ENCODE peak calls at places on chromosomes 12 and 14, in five cellular contexts. W is choroid plexus epithelial cell, J is ovary, O is sigmoid colon, R is AG10803. H is an unnamed sample.

GRCh38 chr14:63343878-63344277 is 25.1 kb upstream of the GPHB5 start:
- DNase-seq in W (peak; percentile 50), J (no peak), O (no peak), R (no peak), H (peak; percentile 6)

GRCh38 chr12:26740991-26741390 is 92.0 kb downstream of the ITPR2 start:
- DNase-seq in W (no peak), J (no peak), O (no peak), R (no peak), H (no peak)

GRCh38 chr12:40327506-40327905 is 102.7 kb downstream of the LRRK2 start:
- DNase-seq in W (no peak), J (no peak), O (no peak), R (peak; percentile 23), H (peak; percentile 7)

GRCh38 chr14:30443368-30444007 is 115.5 kb upstream of the G2E3 start:
- DNase-seq in W (peak; percentile 76), J (no peak), O (no peak), R (peak; percentile 36), H (peak; percentile 70)

GRCh38 chr14:100532916-100533630 is 54.1 kb downstream of the BEGAIN start:
- DNase-seq in W (no peak), J (peak; percentile 79), O (peak; percentile 74), R (peak; percentile 56), H (peak; percentile 58)

GRCh38 chr14:29799718-29800117 is 127.9 kb downstream of the PRKD1 start:
- DNase-seq in W (peak; percentile 30), J (no peak), O (no peak), R (no peak), H (no peak)

GRCh38 chr12:77667101-77667500 is 163.6 kb upstream of the NAV3 start:
- DNase-seq in W (peak; percentile 94), J (no peak), O (no peak), R (no peak), H (no peak)

GRCh38 chr12:3099146-3099545 is 22.0 kb downstream of the TSPAN9 start:
- DNase-seq in W (no peak), J (no peak), O (no peak), R (no peak), H (no peak)

GRCh38 chr12:64385468-64385867 is 5.1 kb downstream of the C12orf56 start:
- DNase-seq in W (no peak), J (no peak), O (no peak), R (no peak), H (peak; percentile 62)

GRCh38 chr14:39109893-39110715 is 4.0 kb upstream of the GEMIN2 start:
- DNase-seq in W (no peak), J (no peak), O (no peak), R (no peak), H (no peak)

GRCh38 chr12:6963741-6964446 is 6.6 kb downstream of the PHB2 start:
- DNase-seq in W (no peak), J (no peak), O (peak; percentile 76), R (no peak), H (no peak)

GRCh38 chr14:34461334-34462131 is 507 bp downstream of the SPTSSA start:
- DNase-seq in W (peak; percentile 47), J (peak; percentile 42), O (peak; percentile 82), R (peak; percentile 26), H (peak; percentile 51)

GRCh38 chr12:53298154-53298553 is 1.3 kb upstream of the MYG1 start:
- DNase-seq in W (peak; percentile 93), J (no peak), O (no peak), R (peak; percentile 97), H (peak; percentile 86)

GRCh38 chr12:27924350-27925140 is 48.0 kb downstream of the PTHLH start:
- DNase-seq in W (peak; percentile 15), J (no peak), O (no peak), R (peak; percentile 30), H (peak; percentile 64)

GRCh38 chr12:55673638-55674037 is 34.1 kb downstream of the ITGA7 start:
- DNase-seq in W (no peak), J (no peak), O (peak; percentile 36), R (no peak), H (no peak)

GRCh38 chr14:68695326-68695768 is 97.5 kb downstream of the ZFP36L1 start:
- DNase-seq in W (peak; percentile 99), J (peak; percentile 55), O (peak; percentile 77), R (peak; percentile 100), H (peak; percentile 100)

GRCh38 chr14:93333631-93334095 is 827 bp upstream of the BTBD7 start:
- DNase-seq in W (no peak), J (no peak), O (no peak), R (no peak), H (no peak)

GRCh38 chr14:93332853-93333630 is at the start of gene BTBD7:
- DNase-seq in W (peak; percentile 94), J (peak; percentile 91), O (peak; percentile 97), R (peak; percentile 90), H (peak; percentile 90)

GRCh38 chr14:93337884-93338283 is 5.0 kb upstream of the BTBD7 start:
- DNase-seq in W (no peak), J (no peak), O (no peak), R (no peak), H (no peak)

GRCh38 chr14:93332032-93332852 is 594 bp downstream of the BTBD7 start:
- DNase-seq in W (peak; percentile 35), J (no peak), O (peak; percentile 78), R (peak; percentile 37), H (peak; percentile 17)

GRCh38 chr14:93337143-93337753 is 4.4 kb upstream of the BTBD7 start:
- DNase-seq in W (no peak), J (no peak), O (no peak), R (no peak), H (no peak)
- TF ChIP-seq CTCF in W (no peak), J (no peak), O (no peak), R (no peak), H (no peak)

GRCh38 chr12:132951649-132952048 is 4.5 kb downstream of the ZNF605 start:
- DNase-seq in W (no peak), J (no peak), O (no peak), R (no peak), H (no peak)
- H3K4me3 ChIP-seq in W (no peak overlapping the region), J (no peak overlapping the region), O (no peak overlapping the region), R (no peak overlapping the region), H (no peak overlapping the region)

GRCh38 chr14:91405241-91405721 is 12.3 kb downstream of the CCDC88C start:
- DNase-seq in W (no peak), J (no peak), O (no peak), R (no peak), H (no peak)
- TF ChIP-seq CTCF in W (no peak), J (no peak), O (no peak), R (no peak), H (no peak)

GRCh38 chr14:76138119-76138757 is 13.5 kb upstream of the GPATCH2L start:
- DNase-seq in W (no peak), J (no peak), O (no peak), R (no peak), H (no peak)
- H3K4me3 ChIP-seq in W (peak overlapping the region; percentile 20), J (no peak overlapping the region), O (no peak overlapping the region), R (no peak overlapping the region), H (peak overlapping the region; percentile 17)

DNA sequence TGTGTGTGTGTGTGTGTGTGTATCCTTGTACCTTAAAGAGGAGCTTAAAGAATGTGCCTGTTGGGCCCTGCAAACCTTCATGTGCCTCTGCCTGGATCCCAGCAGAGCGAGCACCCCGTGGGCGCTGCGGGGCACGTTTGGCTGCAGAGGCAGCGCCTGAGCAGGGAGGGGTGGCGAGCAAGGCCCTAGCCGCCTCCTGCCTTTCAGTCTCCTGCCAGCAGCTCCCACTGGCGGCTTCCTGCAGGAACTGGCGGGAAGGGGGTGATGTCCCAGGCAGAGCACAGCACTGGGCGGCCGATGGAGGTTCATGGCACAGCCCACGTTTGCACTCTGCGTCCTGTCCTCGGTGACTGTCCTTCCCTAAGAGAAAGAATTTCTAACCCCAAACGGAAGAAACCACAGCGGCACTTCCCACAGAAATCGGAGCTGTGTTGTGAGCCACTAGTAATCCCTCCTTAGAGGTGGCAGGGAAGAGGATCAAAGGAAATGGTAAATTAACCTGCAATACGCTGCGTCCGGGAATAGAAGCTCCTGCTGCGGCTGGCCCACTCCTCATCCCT is 19.8 kb downstream of the ZBTB42 start:
- DNase-seq in W (peak; percentile 83), J (peak; percentile 66), O (peak; percentile 79), R (peak; percentile 61), H (peak; percentile 57)
- TF ChIP-seq CTCF in W (peak; percentile 79), J (peak; percentile 37), O (peak; percentile 50), R (peak; percentile 55), H (peak; percentile 68)

GRCh38 chr12:132560831-132561783 is 49.3 kb downstream of the LRCOL1 start:
- DNase-seq in W (peak; percentile 59), J (no peak), O (no peak), R (peak; percentile 24), H (peak; percentile 42)
- H3K4me3 ChIP-seq in W (peak overlapping the region; percentile 54), J (peak overlapping the region; percentile 65), O (no peak overlapping the region), R (peak overlapping the region; percentile 15), H (peak overlapping the region; percentile 64)